ENCODE peak calls at places on chromosomes 4 and X, in seven cellular contexts. C, E, T, U, P, H and I are unnamed samples.

GRCh38 chrX:65900850-65901844 is 138.7 kb downstream of the VSIG4 start:
- DNase-seq in C (no peak), E (no peak), T (no peak), U (no peak), P (no peak), H (no peak), I (no peak)

GRCh38 chr4:121738780-121739547 is 26.0 kb downstream of the SMIM43 start:
- DNase-seq in C (no peak), E (no peak), T (no peak), U (no peak), P (no peak), H (no peak), I (no peak)

GRCh38 chr4:168771251-168771650 is 238.8 kb downstream of the CBR4 start:
- DNase-seq in C (no peak), E (no peak), T (no peak), U (no peak), P (no peak), H (no peak), I (no peak)

GRCh38 chr4:94486372-94486801 is 34.6 kb downstream of the PDLIM5 start:
- DNase-seq in C (no peak), E (no peak), T (no peak), U (no peak), P (no peak), H (no peak), I (no peak)

GRCh38 chr4:4781936-4782754 is 77.3 kb upstream of the MSX1 start:
- DNase-seq in C (no peak), E (no peak), T (no peak), U (no peak), P (no peak), H (no peak), I (no peak)

GRCh38 chr4:105198541-105198940 is 51.9 kb downstream of the TET2 start:
- DNase-seq in C (no peak), E (no peak), T (no peak), U (no peak), P (no peak), H (no peak), I (no peak)

GRCh38 chr4:25882226-25882625 is 19.4 kb upstream of the SEL1L3 start:
- DNase-seq in C (no peak), E (no peak), T (no peak), U (no peak), P (no peak), H (no peak), I (no peak)

GRCh38 chr4:115834441-115834840 is 721.0 kb upstream of the NDST4 start:
- DNase-seq in C (peak; percentile 28), E (no peak), T (no peak), U (no peak), P (no peak), H (no peak), I (no peak)

GRCh38 chr4:25982962-25983361 is 68.9 kb downstream of the SMIM20 start:
- DNase-seq in C (no peak), E (no peak), T (no peak), U (no peak), P (no peak), H (no peak), I (no peak)

GRCh38 chr4:168551211-168551610 is 54.4 kb downstream of the PALLD start:
- DNase-seq in C (no peak), E (no peak), T (no peak), U (no peak), P (no peak), H (no peak), I (no peak)